ENCODE peak calls at places on chromosomes 11 and 22, in seven cellular contexts. X, B, P, Q, A, M and S are unnamed samples.

GRCh38 chr11:15101072-15101701 is 13.5 kb upstream of the INSC start:
- DNase-seq in P (peak), Q (peak), A (peak), X (peak), B (peak), M (no peak), S (no peak)

GRCh38 chr11:100640071-100640470 is 47.0 kb upstream of the ARHGAP42 start:
- DNase-seq in M (no peak), A (no peak), B (no peak), X (peak), Q (no peak), P (no peak), S (no peak)

GRCh38 chr22:44714703-44715350 is 12.8 kb downstream of the PRR5 start:
- DNase-seq in A (no peak), X (no peak), Q (no peak), B (no peak), M (peak), P (no peak), S (no peak)

GRCh38 chr11:82924522-82925224 is 23.1 kb downstream of the DDIAS start:
- DNase-seq in P (no peak), Q (no peak), B (no peak), X (no peak), A (no peak), M (no peak), S (no peak)

GRCh38 chr11:13775471-13775870 is 107.0 kb downstream of the FAR1 start:
- DNase-seq in B (peak), M (no peak), A (no peak), Q (no peak), P (no peak), X (no peak), S (no peak)

GRCh38 chr22:25153961-25154685 is 45.5 kb upstream of the CRYBB3 start:
- DNase-seq in P (no peak), M (peak), X (no peak), Q (no peak), A (no peak), B (peak), S (peak)

GRCh38 chr11:3164540-3165151 is 464 bp downstream of the OSBPL5 start:
- DNase-seq in P (no peak), Q (no peak), B (peak), A (peak), X (no peak), M (no peak), S (no peak)

GRCh38 chr22:24146190-24146616 is 35.1 kb upstream of the SUSD2 start:
- DNase-seq in A (no peak), X (peak), Q (peak), B (peak), M (peak), P (peak), S (peak)

GRCh38 chr22:19448076-19448607 is 631 bp upstream of the C22orf39 start:
- DNase-seq in M (no peak), X (peak), Q (peak), P (peak), B (peak), A (no peak), S (no peak)

GRCh38 chr11:33622806-33623205 is 77.8 kb downstream of the C11orf91 start:
- DNase-seq in M (no peak), A (no peak), P (no peak), X (no peak), B (no peak), Q (no peak), S (no peak)

GRCh38 chr11:15926071-15926470 is 430.3 kb downstream of the SOX6 start:
- DNase-seq in X (no peak), B (no peak), M (no peak), P (no peak), A (no peak), Q (no peak), S (peak)

GRCh38 chr22:43995057-43995685 is 28.9 kb upstream of the PARVB start:
- DNase-seq in Q (no peak), X (no peak), P (no peak), A (no peak), M (no peak), B (no peak), S (no peak)

GRCh38 chr22:29306175-29306829 is at the start of gene GAS2L1:
- DNase-seq in B (peak), Q (peak), P (peak), A (peak), X (peak), M (peak), S (peak)

GRCh38 chr22:42960146-42960509 is 54.8 kb downstream of the PACSIN2 start:
- DNase-seq in B (no peak), Q (no peak), P (no peak), X (peak), M (no peak), A (no peak), S (no peak)

GRCh38 chr22:44765571-44766285 is 13.4 kb downstream of the ARHGAP8 start:
- DNase-seq in P (no peak), Q (no peak), A (no peak), M (no peak), B (no peak), X (no peak), S (peak)

GRCh38 chr11:122202161-122202950 is 86.3 kb upstream of the BLID start:
- DNase-seq in P (no peak), Q (peak), M (peak), A (peak), B (no peak), X (peak), S (no peak)

GRCh38 chr11:95608093-95608492 is 181.5 kb downstream of the FAM76B start:
- DNase-seq in M (no peak), P (no peak), Q (no peak), X (no peak), B (no peak), A (no peak), S (no peak)

GRCh38 chr11:103881518-103882070 is 154.8 kb upstream of the DDI1 start:
- DNase-seq in M (no peak), B (no peak), P (no peak), X (no peak), A (no peak), Q (no peak), S (no peak)

GRCh38 chr11:65060913-65061408 is 2.6 kb upstream of the NAALADL1 start:
- DNase-seq in B (no peak), Q (no peak), M (no peak), P (no peak), X (no peak), A (no peak), S (peak)

DNA sequence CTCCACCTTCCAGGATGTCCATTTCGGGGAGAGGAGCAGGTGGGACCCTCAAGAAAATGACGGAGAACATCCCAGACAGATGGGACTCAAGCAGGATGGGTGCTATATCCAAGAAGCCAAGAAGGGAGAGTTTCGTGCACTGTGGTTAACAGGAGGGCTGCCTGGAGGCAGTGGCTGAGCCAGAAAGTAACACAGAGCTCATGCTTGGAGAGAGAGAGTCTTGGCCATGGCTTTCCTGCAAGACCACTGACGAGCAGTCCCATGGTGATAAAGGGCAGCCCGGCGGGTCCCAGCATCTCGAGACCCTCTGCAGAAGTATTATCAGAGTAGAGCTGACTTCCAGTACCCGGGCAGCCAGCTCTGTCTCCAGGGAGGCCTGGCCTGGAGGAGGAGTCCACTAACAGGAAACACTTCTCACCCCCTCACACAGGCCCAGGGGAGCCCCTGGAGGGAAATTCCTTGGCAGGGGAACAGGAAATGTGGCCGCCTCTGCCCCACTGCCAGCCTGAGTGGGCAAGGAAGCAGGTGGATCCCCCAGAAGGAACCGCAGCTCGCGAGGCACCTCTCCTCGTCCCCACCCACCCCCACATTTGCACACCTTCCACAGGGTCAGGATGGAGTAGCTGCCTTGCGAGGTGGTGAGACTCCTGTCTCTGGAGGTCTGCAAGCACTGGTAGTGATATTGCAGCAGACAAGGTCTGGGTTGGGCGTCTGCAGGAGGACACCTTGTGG is 32.2 kb downstream of the CYTH4 start:
- DNase-seq in P (no peak), A (peak), M (no peak), B (no peak), X (no peak), Q (no peak), S (no peak)
- TF ChIP-seq POLR2A in P (no peak), A (no peak), M (no peak), B (no peak), X (no peak), Q (no peak), S (no peak)

DNA sequence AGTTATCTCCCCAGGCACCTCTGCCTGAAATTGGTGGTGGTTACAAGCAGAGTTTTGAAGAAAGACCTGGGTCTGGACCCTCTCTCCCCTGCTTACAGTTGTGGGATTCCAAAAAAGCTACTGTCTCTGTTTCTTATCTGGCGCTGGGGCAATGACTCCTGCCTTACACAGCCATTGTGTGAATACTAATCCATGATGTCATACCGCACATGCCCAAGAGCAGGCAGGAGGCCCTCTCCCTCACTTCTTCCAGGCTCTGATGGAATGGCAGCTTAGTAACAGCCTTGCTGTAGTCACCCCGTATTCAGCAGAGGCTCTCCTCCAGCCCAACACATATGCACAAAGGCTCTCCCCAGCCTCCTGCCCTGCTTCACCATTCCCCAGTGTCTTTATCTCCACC is 165.8 kb downstream of the ETS1 start:
- DNase-seq in B (no peak), Q (no peak), X (peak), P (no peak), A (no peak), M (no peak), S (no peak)
- H3K27ac ChIP-seq in B (no peak), Q (no peak), X (peak), P (peak), A (no peak), M (no peak), S (no peak)

GRCh38 chr22:38943181-38943580 is 14.2 kb upstream of the APOBEC3A start:
- DNase-seq in X (no peak), P (no peak), Q (no peak), B (peak), M (no peak), A (no peak), S (no peak)
- TF ChIP-seq CTCF in X (no peak), P (no peak), Q (no peak), B (no peak), M (no peak), A (no peak), S (no peak)

DNA sequence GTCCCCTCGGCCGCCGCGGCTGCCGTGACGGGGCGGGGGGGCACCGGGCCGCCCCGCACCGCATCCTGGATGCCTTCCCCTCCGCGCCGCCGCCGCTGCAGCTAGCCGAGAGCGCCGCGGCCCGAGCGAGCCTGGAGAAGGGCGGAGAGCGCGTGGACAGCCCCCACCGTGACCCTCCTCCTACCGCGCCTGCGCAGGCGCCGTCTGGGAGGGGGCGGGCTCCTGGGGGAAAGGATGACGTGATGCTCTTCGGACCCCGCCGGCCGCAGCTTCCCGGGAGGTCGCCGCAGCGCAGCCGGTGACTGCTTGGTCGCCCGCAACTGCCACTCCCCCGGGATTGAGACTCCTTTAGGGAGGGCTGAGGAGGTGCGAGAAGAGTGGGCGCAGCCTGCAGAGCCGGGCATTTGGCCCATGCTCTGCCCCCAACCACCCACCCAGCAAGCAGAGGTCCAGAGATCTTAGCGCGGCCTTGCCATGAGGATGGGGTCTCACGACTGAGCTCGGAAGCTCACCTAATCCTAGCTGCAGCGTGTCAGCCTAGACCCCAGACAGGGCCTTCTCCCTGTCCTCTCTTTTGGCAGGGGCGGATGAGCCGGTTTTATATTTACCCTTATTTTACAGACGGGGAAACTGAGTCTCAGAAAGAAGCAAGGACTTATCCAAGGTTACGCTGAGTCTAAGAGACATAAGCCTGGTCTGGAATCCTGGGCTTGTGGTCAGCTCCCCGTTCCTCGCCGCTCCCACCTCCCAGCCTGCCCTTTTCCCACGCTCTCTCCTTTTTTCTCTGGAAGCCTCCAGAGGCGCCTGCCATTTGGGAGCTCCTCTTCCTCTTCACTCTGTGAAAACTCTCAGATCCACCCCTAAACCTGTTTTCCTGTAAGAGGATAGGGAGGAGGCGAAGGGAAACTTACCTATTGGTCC is at the start of gene DENND5A:
- DNase-seq in A (peak), B (peak), X (peak), M (peak), Q (peak), P (peak), S (peak)
- TF ChIP-seq POLR2A in A (no peak), B (peak), X (peak), M (peak), Q (peak), P (no peak), S (peak)